ENCODE peak calls at places on chromosome 18, in five cellular contexts. One of them, this sample, is unnamed.

GRCh38 chr18:12659904-12660605 is 2.1 kb upstream of the SPIRE1 start:
- DNase-seq in activated naive CD4-positive, alpha-beta T cell treated with anti-CD3 and anti-CD28 coated beads, Interleukin-2, amount 50 U/mL, for 72 hours: peak
- DNase-seq in KG1: peak
- DNase-seq in Daoy: peak
- DNase-seq in left ventricle myocardium superior: no peak
- DNase-seq in this sample: peak

GRCh38 chr18:67200665-67201064 is 315.9 kb downstream of the DSEL start:
- DNase-seq in activated naive CD4-positive, alpha-beta T cell treated with anti-CD3 and anti-CD28 coated beads, Interleukin-2, amount 50 U/mL, for 72 hours: no peak
- DNase-seq in KG1: no peak
- DNase-seq in Daoy: no peak
- DNase-seq in left ventricle myocardium superior: no peak
- DNase-seq in this sample: no peak

GRCh38 chr18:77299706-77300105 is 50.1 kb downstream of the GALR1 start:
- DNase-seq in activated naive CD4-positive, alpha-beta T cell treated with anti-CD3 and anti-CD28 coated beads, Interleukin-2, amount 50 U/mL, for 72 hours: no peak
- DNase-seq in KG1: no peak
- DNase-seq in Daoy: peak
- DNase-seq in left ventricle myocardium superior: no peak
- DNase-seq in this sample: no peak

GRCh38 chr18:59565957-59566356 is 131.3 kb downstream of the CCBE1 start:
- DNase-seq in activated naive CD4-positive, alpha-beta T cell treated with anti-CD3 and anti-CD28 coated beads, Interleukin-2, amount 50 U/mL, for 72 hours: no peak
- DNase-seq in KG1: no peak
- DNase-seq in Daoy: no peak
- DNase-seq in left ventricle myocardium superior: no peak
- DNase-seq in this sample: no peak

GRCh38 chr18:76565238-76566173 is 70.5 kb upstream of the ZNF516 start:
- DNase-seq in activated naive CD4-positive, alpha-beta T cell treated with anti-CD3 and anti-CD28 coated beads, Interleukin-2, amount 50 U/mL, for 72 hours: no peak
- DNase-seq in KG1: no peak
- DNase-seq in Daoy: peak
- DNase-seq in left ventricle myocardium superior: peak
- DNase-seq in this sample: peak

GRCh38 chr18:61606759-61607158 is 273.5 kb downstream of the CDH20 start:
- DNase-seq in activated naive CD4-positive, alpha-beta T cell treated with anti-CD3 and anti-CD28 coated beads, Interleukin-2, amount 50 U/mL, for 72 hours: no peak
- DNase-seq in KG1: no peak
- DNase-seq in Daoy: peak
- DNase-seq in left ventricle myocardium superior: peak
- DNase-seq in this sample: peak

GRCh38 chr18:4360221-4360715 is 94.8 kb downstream of the DLGAP1 start:
- DNase-seq in activated naive CD4-positive, alpha-beta T cell treated with anti-CD3 and anti-CD28 coated beads, Interleukin-2, amount 50 U/mL, for 72 hours: no peak
- DNase-seq in KG1: no peak
- DNase-seq in Daoy: no peak
- DNase-seq in left ventricle myocardium superior: no peak
- DNase-seq in this sample: no peak

GRCh38 chr18:51089691-51090090 is 59.7 kb downstream of the SMAD4 start:
- DNase-seq in activated naive CD4-positive, alpha-beta T cell treated with anti-CD3 and anti-CD28 coated beads, Interleukin-2, amount 50 U/mL, for 72 hours: no peak
- DNase-seq in KG1: no peak
- DNase-seq in Daoy: no peak
- DNase-seq in left ventricle myocardium superior: no peak
- DNase-seq in this sample: no peak

GRCh38 chr18:77369644-77370043 is 120.0 kb downstream of the GALR1 start:
- DNase-seq in activated naive CD4-positive, alpha-beta T cell treated with anti-CD3 and anti-CD28 coated beads, Interleukin-2, amount 50 U/mL, for 72 hours: no peak
- DNase-seq in KG1: no peak
- DNase-seq in Daoy: no peak
- DNase-seq in left ventricle myocardium superior: no peak
- DNase-seq in this sample: no peak

GRCh38 chr18:49026501-49027378 is 76.0 kb upstream of the SMAD7 start:
- DNase-seq in activated naive CD4-positive, alpha-beta T cell treated with anti-CD3 and anti-CD28 coated beads, Interleukin-2, amount 50 U/mL, for 72 hours: no peak
- DNase-seq in KG1: no peak
- DNase-seq in Daoy: no peak
- DNase-seq in left ventricle myocardium superior: no peak
- DNase-seq in this sample: no peak

GRCh38 chr18:70523035-70523797 is 234.4 kb downstream of the SOCS6 start:
- DNase-seq in activated naive CD4-positive, alpha-beta T cell treated with anti-CD3 and anti-CD28 coated beads, Interleukin-2, amount 50 U/mL, for 72 hours: no peak
- DNase-seq in KG1: no peak
- DNase-seq in Daoy: no peak
- DNase-seq in left ventricle myocardium superior: no peak
- DNase-seq in this sample: no peak

GRCh38 chr18:6431659-6432318 is 17.1 kb upstream of the L3MBTL4 start:
- DNase-seq in activated naive CD4-positive, alpha-beta T cell treated with anti-CD3 and anti-CD28 coated beads, Interleukin-2, amount 50 U/mL, for 72 hours: no peak
- DNase-seq in KG1: no peak
- DNase-seq in Daoy: no peak
- DNase-seq in left ventricle myocardium superior: no peak
- DNase-seq in this sample: no peak

GRCh38 chr18:6731197-6731596 is 1.7 kb downstream of the ARHGAP28 start:
- DNase-seq in activated naive CD4-positive, alpha-beta T cell treated with anti-CD3 and anti-CD28 coated beads, Interleukin-2, amount 50 U/mL, for 72 hours: no peak
- DNase-seq in KG1: no peak
- DNase-seq in Daoy: peak
- DNase-seq in left ventricle myocardium superior: no peak
- DNase-seq in this sample: no peak